ENCODE peak calls at places on chromosomes 3 and 15, in four cellular contexts. F is NCI-H510A, U is AG10803, A is HCT116. H is an unnamed sample.

GRCh38 chr3:49017646-49017977 is 768 bp downstream of the DALRD3 start:
- DNase-seq in U (no peak), A (no peak), F (no peak), H (no peak)

GRCh38 chr15:25846377-25846776 is 16.8 kb downstream of the ATP10A start:
- DNase-seq in F (no peak), U (no peak), A (no peak), H (no peak)

GRCh38 chr3:197953881-197954280 is 3.9 kb downstream of the RPL35A start:
- DNase-seq in F (no peak), A (no peak), U (peak), H (no peak)

GRCh38 chr3:34859741-34860140 is 779.6 kb upstream of the ARPP21 start:
- DNase-seq in A (no peak), U (no peak), F (no peak), H (no peak)

GRCh38 chr3:61669676-61670299 is 108.4 kb downstream of the PTPRG start:
- DNase-seq in U (no peak), A (no peak), F (no peak), H (no peak)

GRCh38 chr3:44248152-44248551 is 6.5 kb downstream of the TOPAZ1 start:
- DNase-seq in F (no peak), U (no peak), A (no peak), H (no peak)

GRCh38 chr15:69599271-69599670 is 146.7 kb downstream of the RPLP1 start:
- DNase-seq in F (no peak), U (no peak), A (no peak), H (no peak)

GRCh38 chr3:167691366-167691765 is 37.6 kb upstream of the WDR49 start:
- DNase-seq in F (no peak), U (peak), A (no peak), H (no peak)

GRCh38 chr3:194879991-194880939 is 194.6 kb downstream of the FAM43A start:
- DNase-seq in F (no peak), A (no peak), U (peak), H (no peak)

GRCh38 chr15:59636184-59636583 is 21.1 kb downstream of the GTF2A2 start:
- DNase-seq in F (no peak), A (no peak), U (no peak), H (no peak)

GRCh38 chr15:83365370-83365938 is 81.0 kb upstream of the BNC1 start:
- DNase-seq in A (peak), F (no peak), U (peak), H (no peak)

GRCh38 chr3:108338901-108339545 is 42.7 kb downstream of the HHLA2 start:
- DNase-seq in F (no peak), U (no peak), A (no peak), H (no peak)

GRCh38 chr15:100824211-100824610 is 55.4 kb upstream of the ALDH1A3 start:
- DNase-seq in U (no peak), A (no peak), F (no peak), H (no peak)

GRCh38 chr15:86178845-86179244 is 99.2 kb downstream of the AGBL1 start:
- DNase-seq in U (no peak), F (no peak), A (no peak), H (no peak)

GRCh38 chr15:89429986-89430385 is 66.4 kb downstream of the RHCG start:
- DNase-seq in A (no peak), U (no peak), F (no peak), H (no peak)

GRCh38 chr3:183114374-183114773 is 15.1 kb upstream of the MCCC1 start:
- DNase-seq in U (no peak), F (no peak), A (no peak), H (no peak)

H was measured in SW 1271.